ENCODE peak calls at places on chromosomes 2 and 18, in nine cellular contexts. F, A, C, T, L, X, K, O and B are unnamed samples.

GRCh38 chr2:104872866-104873688 is 19.2 kb downstream of the POU3F3 start:
- DNase-seq in F (peak; percentile 85), A (peak; percentile 64), C (peak; percentile 84), T (peak; percentile 73), L (peak; percentile 57), X (peak; percentile 76), K (peak; percentile 92), O (no peak), B (no peak)

GRCh38 chr2:198807131-198807530 is 650.6 kb downstream of the SATB2 start:
- DNase-seq in F (no peak), A (no peak), C (peak; percentile 69), T (no peak), L (no peak), X (no peak), K (no peak), O (no peak), B (no peak)

GRCh38 chr2:106147159-106147558 is 46.9 kb downstream of the UXS1 start:
- DNase-seq in F (no peak), A (no peak), C (peak; percentile 70), T (no peak), L (no peak), X (no peak), K (no peak), O (no peak), B (no peak)

GRCh38 chr2:218953366-218953954 is 6.0 kb upstream of the CDK5R2 start:
- DNase-seq in F (no peak), A (no peak), C (no peak), T (no peak), L (no peak), X (no peak), K (no peak), O (no peak), B (no peak)

GRCh38 chr2:122451040-122451439 is 695.6 kb downstream of the TSN start:
- DNase-seq in F (peak; percentile 5), A (no peak), C (peak; percentile 64), T (peak; percentile 48), L (no peak), X (peak; percentile 37), K (peak; percentile 79), O (no peak), B (no peak)

GRCh38 chr2:57141269-57141668 is 905.3 kb upstream of the VRK2 start:
- DNase-seq in F (no peak), A (no peak), C (no peak), T (no peak), L (no peak), X (peak; percentile 52), K (no peak), O (no peak), B (no peak)

GRCh38 chr2:197940346-197940745 is 136.0 kb downstream of the PLCL1 start:
- DNase-seq in F (no peak), A (no peak), C (no peak), T (no peak), L (no peak), X (no peak), K (no peak), O (no peak), B (no peak)

GRCh38 chr18:58263055-58263732 is 219.2 kb downstream of the NEDD4L start:
- DNase-seq in F (no peak), A (no peak), C (no peak), T (no peak), L (no peak), X (no peak), K (no peak), O (no peak), B (no peak)

GRCh38 chr2:47592381-47592780 is 189.4 kb downstream of the MSH2 start:
- DNase-seq in F (no peak), A (no peak), C (no peak), T (no peak), L (no peak), X (no peak), K (no peak), O (no peak), B (no peak)

GRCh38 chr2:70385966-70386595 is 84.2 kb upstream of the FAM136A start:
- DNase-seq in F (no peak), A (no peak), C (peak; percentile 64), T (no peak), L (no peak), X (no peak), K (no peak), O (no peak), B (no peak)

GRCh38 chr2:15675456-15676195 is 84.0 kb downstream of the DDX1 start:
- DNase-seq in F (no peak), A (no peak), C (peak; percentile 16), T (no peak), L (no peak), X (no peak), K (no peak), O (no peak), B (no peak)

GRCh38 chr2:201964631-201965206 is 68.9 kb upstream of the FZD7 start:
- DNase-seq in F (no peak), A (no peak), C (no peak), T (peak; percentile 37), L (no peak), X (peak; percentile 79), K (peak; percentile 45), O (peak; percentile 17), B (peak; percentile 7)

GRCh38 chr2:62787381-62787780 is 81.9 kb downstream of the EHBP1 start:
- DNase-seq in F (peak; percentile 40), A (no peak), C (peak; percentile 57), T (peak; percentile 41), L (no peak), X (peak; percentile 3), K (peak; percentile 54), O (no peak), B (no peak)

GRCh38 chr2:203993560-203993959 is 57.0 kb downstream of the ICOS start:
- DNase-seq in F (no peak), A (no peak), C (no peak), T (no peak), L (no peak), X (no peak), K (no peak), O (no peak), B (no peak)

GRCh38 chr2:3229221-3229620 is 148.4 kb downstream of the EIPR1 start:
- DNase-seq in F (no peak), A (no peak), C (no peak), T (no peak), L (no peak), X (no peak), K (no peak), O (no peak), B (no peak)

GRCh38 chr2:16394072-16394985 is 271.3 kb downstream of the CYRIA start:
- DNase-seq in F (no peak), A (no peak), C (no peak), T (no peak), L (no peak), X (peak; percentile 57), K (no peak), O (no peak), B (no peak)

GRCh38 chr2:121722479-121722878 is 14.2 kb downstream of the NIFK start:
- DNase-seq in F (no peak), A (no peak), C (peak; percentile 90), T (no peak), L (no peak), X (no peak), K (no peak), O (no peak), B (no peak)

GRCh38 chr2:58916127-58916526 is 675.0 kb upstream of the FANCL start:
- DNase-seq in F (no peak), A (no peak), C (peak; percentile 29), T (no peak), L (no peak), X (no peak), K (no peak), O (no peak), B (no peak)

GRCh38 chr2:212936572-212936971 is 214.8 kb downstream of the IKZF2 start:
- DNase-seq in F (no peak), A (no peak), C (no peak), T (no peak), L (no peak), X (no peak), K (no peak), O (no peak), B (no peak)

GRCh38 chr2:212153923-212154322 is 384.7 kb downstream of the ERBB4 start:
- DNase-seq in F (no peak), A (no peak), C (no peak), T (no peak), L (no peak), X (no peak), K (no peak), O (no peak), B (no peak)

GRCh38 chr2:178301595-178302324 is 107.4 kb downstream of the OSBPL6 start:
- DNase-seq in F (no peak), A (peak; percentile 37), C (no peak), T (no peak), L (no peak), X (no peak), K (no peak), O (no peak), B (no peak)

GRCh38 chr18:76450912-76451421 is 44.1 kb downstream of the ZNF516 start:
- DNase-seq in F (peak; percentile 54), A (peak; percentile 51), C (peak; percentile 77), T (peak; percentile 60), L (no peak), X (no peak), K (peak; percentile 54), O (no peak), B (no peak)

GRCh38 chr2:179341152-179341866 is 76.7 kb upstream of the SESTD1 start:
- DNase-seq in F (no peak), A (no peak), C (no peak), T (no peak), L (no peak), X (no peak), K (no peak), O (no peak), B (no peak)

GRCh38 chr2:166335284-166335683 is 40.5 kb downstream of the SCN9A start:
- DNase-seq in F (no peak), A (no peak), C (no peak), T (no peak), L (no peak), X (no peak), K (no peak), O (no peak), B (no peak)

GRCh38 chr2:120419073-120419472 is 73.1 kb downstream of the INHBB start:
- DNase-seq in F (no peak), A (no peak), C (no peak), T (no peak), L (no peak), X (no peak), K (no peak), O (no peak), B (no peak)

GRCh38 chr2:64586883-64587481 is 62.9 kb downstream of the AFTPH start:
- DNase-seq in F (peak; percentile 57), A (no peak), C (peak; percentile 80), T (peak; percentile 58), L (no peak), X (peak; percentile 51), K (peak; percentile 64), O (no peak), B (peak; percentile 23)

GRCh38 chr2:120447122-120447785 is 101.3 kb downstream of the INHBB start:
- DNase-seq in F (no peak), A (no peak), C (peak; percentile 50), T (no peak), L (no peak), X (no peak), K (no peak), O (no peak), B (no peak)

GRCh38 chr2:206105038-206105437 is 19.1 kb upstream of the INO80D start:
- DNase-seq in F (no peak), A (no peak), C (no peak), T (no peak), L (no peak), X (no peak), K (no peak), O (no peak), B (no peak)

GRCh38 chr2:73982140-73982617 is 2.5 kb upstream of the TET3 start:
- DNase-seq in F (no peak), A (no peak), C (peak; percentile 88), T (no peak), L (no peak), X (no peak), K (no peak), O (no peak), B (no peak)

GRCh38 chr2:201618744-201619654 is 24.3 kb downstream of the TMEM237 start:
- DNase-seq in F (peak; percentile 34), A (peak; percentile 74), C (peak; percentile 95), T (no peak), L (peak; percentile 33), X (no peak), K (no peak), O (no peak), B (no peak)

GRCh38 chr18:32310119-32310518 is 120.3 kb downstream of the MEP1B start:
- DNase-seq in F (no peak), A (no peak), C (peak; percentile 29), T (no peak), L (no peak), X (no peak), K (no peak), O (no peak), B (no peak)